ENCODE peak calls at places on chromosomes 3 and 15, in five cellular contexts. One of them, this sample, is unnamed.

GRCh38 chr15:45121706-45122417 is 7.7 kb downstream of the DUOXA2 start:
- DNase-seq in prostate gland: no peak
- DNase-seq in heart left ventricle: no peak
- DNase-seq in OCI-LY7: no peak
- DNase-seq in transverse colon: no peak
- DNase-seq in this sample: peak

GRCh38 chr15:98955331-98955730 is 52.3 kb downstream of the PGPEP1L start:
- DNase-seq in heart left ventricle: peak
- DNase-seq in OCI-LY7: no peak
- DNase-seq in transverse colon: no peak
- DNase-seq in prostate gland: no peak
- DNase-seq in this sample: no peak

GRCh38 chr3:99911433-99911832 is 93.8 kb downstream of the CMSS1 start:
- DNase-seq in heart left ventricle: no peak
- DNase-seq in OCI-LY7: no peak
- DNase-seq in transverse colon: no peak
- DNase-seq in prostate gland: no peak
- DNase-seq in this sample: no peak

GRCh38 chr15:42405876-42406482 is 46.7 kb downstream of the CAPN3 start:
- DNase-seq in transverse colon: no peak
- DNase-seq in OCI-LY7: no peak
- DNase-seq in prostate gland: no peak
- DNase-seq in heart left ventricle: no peak
- DNase-seq in this sample: no peak

GRCh38 chr3:111913163-111913763 is 54.2 kb downstream of the PHLDB2 start:
- DNase-seq in heart left ventricle: no peak
- DNase-seq in prostate gland: no peak
- DNase-seq in transverse colon: no peak
- DNase-seq in OCI-LY7: no peak
- DNase-seq in this sample: no peak

GRCh38 chr15:63601727-63602185 is 4.6 kb downstream of the FBXL22 start:
- DNase-seq in heart left ventricle: no peak
- DNase-seq in OCI-LY7: no peak
- DNase-seq in transverse colon: peak
- DNase-seq in prostate gland: no peak
- DNase-seq in this sample: no peak

GRCh38 chr15:60328852-60329443 is 68.8 kb downstream of the ANXA2 start:
- DNase-seq in transverse colon: no peak
- DNase-seq in prostate gland: no peak
- DNase-seq in OCI-LY7: peak
- DNase-seq in heart left ventricle: no peak
- DNase-seq in this sample: peak

GRCh38 chr3:57958642-57959406 is 49.4 kb upstream of the FLNB start:
- DNase-seq in OCI-LY7: no peak
- DNase-seq in transverse colon: peak
- DNase-seq in prostate gland: no peak
- DNase-seq in heart left ventricle: peak
- DNase-seq in this sample: peak

GRCh38 chr3:12999147-13000140 is 73.8 kb downstream of the IQSEC1 start:
- DNase-seq in transverse colon: peak
- DNase-seq in prostate gland: peak
- DNase-seq in heart left ventricle: peak
- DNase-seq in OCI-LY7: peak
- DNase-seq in this sample: peak

GRCh38 chr3:55718475-55718874 is 231.4 kb upstream of the WNT5A start:
- DNase-seq in heart left ventricle: no peak
- DNase-seq in transverse colon: no peak
- DNase-seq in OCI-LY7: no peak
- DNase-seq in prostate gland: no peak
- DNase-seq in this sample: peak

GRCh38 chr3:16741103-16741758 is 136.0 kb upstream of the DAZL start:
- DNase-seq in prostate gland: no peak
- DNase-seq in transverse colon: no peak
- DNase-seq in heart left ventricle: no peak
- DNase-seq in OCI-LY7: no peak
- DNase-seq in this sample: peak

GRCh38 chr15:60821462-60822061 is 342.6 kb upstream of the ICE2 start:
- DNase-seq in prostate gland: no peak
- DNase-seq in OCI-LY7: no peak
- DNase-seq in transverse colon: no peak
- DNase-seq in heart left ventricle: no peak
- DNase-seq in this sample: no peak

GRCh38 chr15:28128036-28128435 is 28.9 kb upstream of the OCA2 start:
- DNase-seq in OCI-LY7: peak
- DNase-seq in transverse colon: no peak
- DNase-seq in heart left ventricle: peak
- DNase-seq in prostate gland: peak
- DNase-seq in this sample: no peak

GRCh38 chr15:77974098-77974414 is 103.5 kb downstream of the TBC1D2B start:
- DNase-seq in heart left ventricle: peak
- DNase-seq in prostate gland: no peak
- DNase-seq in transverse colon: peak
- DNase-seq in OCI-LY7: no peak
- DNase-seq in this sample: peak

GRCh38 chr3:33636125-33636855 is 81.8 kb downstream of the CLASP2 start:
- DNase-seq in transverse colon: no peak
- DNase-seq in OCI-LY7: peak
- DNase-seq in prostate gland: peak
- DNase-seq in heart left ventricle: no peak
- DNase-seq in this sample: peak

GRCh38 chr3:95277614-95278013 is 1214.8 kb downstream of the NSUN3 start:
- DNase-seq in heart left ventricle: no peak
- DNase-seq in OCI-LY7: no peak
- DNase-seq in transverse colon: no peak
- DNase-seq in prostate gland: no peak
- DNase-seq in this sample: peak

GRCh38 chr15:26294062-26294689 is 431.0 kb upstream of the ATP10A start:
- DNase-seq in prostate gland: no peak
- DNase-seq in transverse colon: no peak
- DNase-seq in OCI-LY7: no peak
- DNase-seq in heart left ventricle: peak
- DNase-seq in this sample: no peak

GRCh38 chr3:114830652-114831051 is 316.4 kb downstream of the ZBTB20 start:
- DNase-seq in heart left ventricle: no peak
- DNase-seq in transverse colon: no peak
- DNase-seq in prostate gland: no peak
- DNase-seq in OCI-LY7: no peak
- DNase-seq in this sample: no peak

GRCh38 chr3:150370982-150371381 is 37.1 kb upstream of the TSC22D2 start:
- DNase-seq in prostate gland: no peak
- DNase-seq in heart left ventricle: no peak
- DNase-seq in OCI-LY7: no peak
- DNase-seq in transverse colon: no peak
- DNase-seq in this sample: peak

GRCh38 chr15:74838746-74839525 is 4.0 kb downstream of the ULK3 start:
- DNase-seq in transverse colon: no peak
- DNase-seq in OCI-LY7: no peak
- DNase-seq in heart left ventricle: no peak
- DNase-seq in prostate gland: no peak
- DNase-seq in this sample: no peak

GRCh38 chr3:195907730-195908438 is 467 bp downstream of the TNK2 start:
- DNase-seq in heart left ventricle: peak
- DNase-seq in OCI-LY7: peak
- DNase-seq in prostate gland: peak
- DNase-seq in transverse colon: peak
- DNase-seq in this sample: no peak

GRCh38 chr15:61222010-61222409 is 7.1 kb downstream of the RORA start:
- DNase-seq in transverse colon: no peak
- DNase-seq in OCI-LY7: no peak
- DNase-seq in heart left ventricle: no peak
- DNase-seq in prostate gland: no peak
- DNase-seq in this sample: no peak

GRCh38 chr3:43902415-43902814 is 211.7 kb downstream of the ABHD5 start:
- DNase-seq in transverse colon: no peak
- DNase-seq in OCI-LY7: no peak
- DNase-seq in prostate gland: no peak
- DNase-seq in heart left ventricle: no peak
- DNase-seq in this sample: no peak

GRCh38 chr3:125042725-125043406 is 12.9 kb downstream of the HEG1 start:
- DNase-seq in heart left ventricle: peak
- DNase-seq in prostate gland: no peak
- DNase-seq in transverse colon: no peak
- DNase-seq in OCI-LY7: no peak
- DNase-seq in this sample: peak
- H3K4me3 ChIP-seq in heart left ventricle: peak
- H3K4me3 ChIP-seq in prostate gland: no peak
- H3K4me3 ChIP-seq in transverse colon: peak
- H3K4me3 ChIP-seq in OCI-LY7: no peak
- H3K4me3 ChIP-seq in this sample: no peak

GRCh38 chr3:194870394-194871110 is 184.9 kb downstream of the FAM43A start:
- DNase-seq in OCI-LY7: no peak
- DNase-seq in heart left ventricle: peak
- DNase-seq in transverse colon: peak
- DNase-seq in prostate gland: peak
- DNase-seq in this sample: peak

GRCh38 chr3:194867270-194867983 is 181.7 kb downstream of the FAM43A start:
- DNase-seq in OCI-LY7: no peak
- DNase-seq in transverse colon: peak
- DNase-seq in heart left ventricle: peak
- DNase-seq in prostate gland: peak
- DNase-seq in this sample: peak

GRCh38 chr3:194871143-194871863 is 185.6 kb downstream of the FAM43A start:
- DNase-seq in heart left ventricle: peak
- DNase-seq in prostate gland: peak
- DNase-seq in transverse colon: peak
- DNase-seq in OCI-LY7: peak
- DNase-seq in this sample: peak

GRCh38 chr3:194868831-194869230 is 183.1 kb downstream of the FAM43A start:
- DNase-seq in prostate gland: no peak
- DNase-seq in OCI-LY7: no peak
- DNase-seq in transverse colon: no peak
- DNase-seq in heart left ventricle: no peak
- DNase-seq in this sample: no peak

GRCh38 chr3:194869482-194870169 is 183.9 kb downstream of the FAM43A start:
- DNase-seq in transverse colon: no peak
- DNase-seq in prostate gland: no peak
- DNase-seq in heart left ventricle: no peak
- DNase-seq in OCI-LY7: no peak
- DNase-seq in this sample: peak
- TF ChIP-seq CTCF in transverse colon: no peak
- TF ChIP-seq CTCF in prostate gland: no peak
- TF ChIP-seq CTCF in heart left ventricle: no peak
- TF ChIP-seq CTCF in OCI-LY7: peak
- TF ChIP-seq CTCF in this sample: peak

DNA sequence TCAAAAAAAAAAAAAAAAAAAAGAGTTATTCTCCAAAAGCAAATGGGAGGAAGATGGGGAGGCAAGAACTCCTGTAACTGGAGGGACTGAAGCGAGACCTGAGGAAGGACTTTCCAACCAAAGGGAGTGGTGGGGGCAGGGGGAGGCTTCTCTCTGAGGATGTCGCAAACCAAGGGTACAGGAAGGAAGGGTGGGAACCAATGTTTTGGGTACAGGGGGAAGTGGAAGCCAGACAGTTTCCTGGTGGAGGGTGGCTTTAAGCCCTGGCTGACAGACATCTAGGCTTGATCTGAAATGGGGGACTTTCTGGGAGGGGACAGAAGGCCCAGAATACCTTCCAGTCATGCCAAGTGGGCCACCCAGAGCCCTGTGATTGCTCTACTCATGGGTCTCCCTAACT is 27.0 kb downstream of the VIPR1 start:
- DNase-seq in prostate gland: no peak
- DNase-seq in transverse colon: no peak
- DNase-seq in OCI-LY7: no peak
- DNase-seq in heart left ventricle: no peak
- DNase-seq in this sample: no peak
- H3K4me3 ChIP-seq in prostate gland: no peak
- H3K4me3 ChIP-seq in transverse colon: no peak
- H3K4me3 ChIP-seq in OCI-LY7: no peak
- H3K4me3 ChIP-seq in heart left ventricle: no peak
- H3K4me3 ChIP-seq in this sample: no peak

GRCh38 chr15:58377193-58377592 is 54.6 kb upstream of the LIPC start:
- DNase-seq in prostate gland: no peak
- DNase-seq in OCI-LY7: no peak
- DNase-seq in heart left ventricle: no peak
- DNase-seq in transverse colon: no peak
- DNase-seq in this sample: no peak
- TF ChIP-seq CTCF in prostate gland: no peak
- TF ChIP-seq CTCF in OCI-LY7: no peak
- TF ChIP-seq CTCF in heart left ventricle: no peak
- TF ChIP-seq CTCF in transverse colon: no peak
- TF ChIP-seq CTCF in this sample: no peak

GRCh38 chr3:10707089-10707983 is 108.7 kb upstream of the SLC6A11 start:
- DNase-seq in prostate gland: no peak
- DNase-seq in OCI-LY7: no peak
- DNase-seq in heart left ventricle: no peak
- DNase-seq in transverse colon: no peak
- DNase-seq in this sample: no peak
- H3K4me3 ChIP-seq in prostate gland: peak
- H3K4me3 ChIP-seq in OCI-LY7: no peak
- H3K4me3 ChIP-seq in heart left ventricle: peak
- H3K4me3 ChIP-seq in transverse colon: peak
- H3K4me3 ChIP-seq in this sample: no peak

This sample was measured in cardiac fibroblast.